ENCODE peak calls at places on chromosomes 12 and 14, in ten cellular contexts. Z is NCI-H460; L is activated CD8-positive, alpha-beta T cell treated with anti-CD3 and anti-CD28 coated beads, Interleukin-2, amount 10 ng/mL, durations not matched to agents 7 days and 5 days; S is COLO829; E is activated T-cell treated with anti-CD3 and anti-CD28 coated beads, Interleukin-2, amount 50 U/mL, for 72 hours; G is lung; B is AG04450; P is endothelial cell; W is pulmonary artery endothelial cell; D is A172. U is an unnamed sample.

GRCh38 chr14:24441904-24442239 is 704 bp downstream of the SDR39U1 start:
- DNase-seq in W (no peak), S (no peak), P (no peak), Z (no peak), B (no peak), E (no peak), L (peak), G (no peak), D (peak), U (no peak)

GRCh38 chr14:100143523-100143922 is 15.9 kb downstream of the DEGS2 start:
- DNase-seq in B (no peak), D (no peak), L (no peak), W (no peak), S (no peak), G (no peak), P (no peak), E (no peak), Z (no peak), U (no peak)

GRCh38 chr14:104224516-104225281 is 86.3 kb downstream of the KIF26A start:
- DNase-seq in B (no peak), S (no peak), Z (no peak), L (peak), D (no peak), E (peak), P (peak), G (no peak), W (no peak), U (no peak)

GRCh38 chr12:96014932-96015599 is 18.9 kb upstream of the HAL start:
- DNase-seq in S (no peak), P (no peak), G (no peak), W (no peak), D (no peak), E (no peak), L (no peak), B (no peak), Z (no peak), U (no peak)

GRCh38 chr12:16796168-16796567 is 190.2 kb upstream of the LMO3 start:
- DNase-seq in L (no peak), W (no peak), B (no peak), E (no peak), Z (no peak), P (no peak), S (no peak), G (no peak), D (no peak), U (no peak)

GRCh38 chr14:51093371-51094281 is 1.3 kb downstream of the TRIM9 start:
- DNase-seq in W (no peak), E (peak), G (no peak), B (no peak), D (no peak), P (peak), Z (no peak), S (no peak), L (peak), U (no peak)

GRCh38 chr12:44551631-44552030 is 324.5 kb downstream of the NELL2 start:
- DNase-seq in D (no peak), P (no peak), Z (no peak), L (no peak), B (no peak), S (no peak), G (no peak), W (no peak), E (no peak), U (no peak)

GRCh38 chr12:43063642-43064041 is 474.1 kb upstream of the PRICKLE1 start:
- DNase-seq in E (no peak), L (no peak), G (no peak), W (no peak), P (no peak), B (peak), S (no peak), D (no peak), Z (no peak), U (peak)

GRCh38 chr14:36580856-36581831 is 1.3 kb downstream of the NKX2-8 start:
- DNase-seq in L (no peak), Z (peak), E (peak), S (no peak), D (no peak), G (no peak), P (peak), B (no peak), W (no peak), U (no peak)

GRCh38 chr14:100875126-100875525 is 28.4 kb downstream of the RTL1 start:
- DNase-seq in Z (no peak), P (no peak), L (no peak), D (no peak), W (no peak), G (no peak), S (no peak), B (no peak), E (no peak), U (no peak)

U was measured in skeletal muscle cell.